ENCODE peak calls at places on chromosome 16, in six cellular contexts. One of them, this sample, is unnamed.

GRCh38 chr16:59905628-59906027 is 1171.5 kb upstream of the GOT2 start:
- DNase-seq in NB4: no peak
- DNase-seq in epithelial cell of esophagus: peak; percentile 87
- DNase-seq in mesothelial cell of epicardium: no peak
- DNase-seq in lung: no peak
- DNase-seq in Calu3: no peak
- DNase-seq in this sample: no peak

GRCh38 chr16:88619859-88620655 is 18.3 kb upstream of the IL17C start:
- DNase-seq in NB4: no peak
- DNase-seq in epithelial cell of esophagus: no peak
- DNase-seq in mesothelial cell of epicardium: no peak
- DNase-seq in lung: no peak
- DNase-seq in Calu3: no peak
- DNase-seq in this sample: no peak

GRCh38 chr16:77780378-77780837 is 8.0 kb upstream of the VAT1L start:
- DNase-seq in NB4: no peak
- DNase-seq in epithelial cell of esophagus: peak; percentile 81
- DNase-seq in mesothelial cell of epicardium: no peak
- DNase-seq in lung: no peak
- DNase-seq in Calu3: no peak
- DNase-seq in this sample: no peak

GRCh38 chr16:84198401-84198800 is 7.4 kb downstream of the ADAD2 start:
- DNase-seq in NB4: peak; percentile 43
- DNase-seq in epithelial cell of esophagus: peak; percentile 71
- DNase-seq in mesothelial cell of epicardium: no peak
- DNase-seq in lung: no peak
- DNase-seq in Calu3: no peak
- DNase-seq in this sample: no peak

GRCh38 chr16:56424791-56425438 is 430 bp downstream of the AMFR start:
- DNase-seq in NB4: peak; percentile 42
- DNase-seq in epithelial cell of esophagus: peak; percentile 17
- DNase-seq in mesothelial cell of epicardium: peak; percentile 31
- DNase-seq in lung: no peak
- DNase-seq in Calu3: peak; percentile 40
- DNase-seq in this sample: no peak

GRCh38 chr16:85555549-85556455 is 57.3 kb upstream of the GSE1 start:
- DNase-seq in NB4: peak; percentile 61
- DNase-seq in epithelial cell of esophagus: no peak
- DNase-seq in mesothelial cell of epicardium: no peak
- DNase-seq in lung: peak; percentile 62
- DNase-seq in Calu3: no peak
- DNase-seq in this sample: no peak

GRCh38 chr16:27977966-27978365 is 85.5 kb downstream of the GSG1L start:
- DNase-seq in NB4: no peak
- DNase-seq in epithelial cell of esophagus: no peak
- DNase-seq in mesothelial cell of epicardium: no peak
- DNase-seq in lung: no peak
- DNase-seq in Calu3: no peak
- DNase-seq in this sample: no peak

GRCh38 chr16:57297856-57298255 is 13.4 kb upstream of the PLLP start:
- DNase-seq in NB4: peak; percentile 75
- DNase-seq in epithelial cell of esophagus: no peak
- DNase-seq in mesothelial cell of epicardium: no peak
- DNase-seq in lung: no peak
- DNase-seq in Calu3: no peak
- DNase-seq in this sample: no peak

GRCh38 chr16:2904922-2905240 is 6.8 kb upstream of the FLYWCH1 start:
- DNase-seq in NB4: no peak
- DNase-seq in epithelial cell of esophagus: no peak
- DNase-seq in mesothelial cell of epicardium: no peak
- DNase-seq in lung: no peak
- DNase-seq in Calu3: peak; percentile 42
- DNase-seq in this sample: no peak

GRCh38 chr16:77898671-77899211 is 110.4 kb downstream of the VAT1L start:
- DNase-seq in NB4: no peak
- DNase-seq in epithelial cell of esophagus: no peak
- DNase-seq in mesothelial cell of epicardium: no peak
- DNase-seq in lung: no peak
- DNase-seq in Calu3: no peak
- DNase-seq in this sample: no peak

GRCh38 chr16:23072084-23072599 is 77.1 kb downstream of the USP31 start:
- DNase-seq in NB4: no peak
- DNase-seq in epithelial cell of esophagus: peak; percentile 87
- DNase-seq in mesothelial cell of epicardium: no peak
- DNase-seq in lung: no peak
- DNase-seq in Calu3: peak; percentile 61
- DNase-seq in this sample: peak; percentile 84

GRCh38 chr16:46848768-46849764 is 18.1 kb upstream of the C16orf87 start:
- DNase-seq in NB4: no peak
- DNase-seq in epithelial cell of esophagus: no peak
- DNase-seq in mesothelial cell of epicardium: no peak
- DNase-seq in lung: no peak
- DNase-seq in Calu3: no peak
- DNase-seq in this sample: no peak

GRCh38 chr16:76681296-76681695 is 404.1 kb downstream of the CNTNAP4 start:
- DNase-seq in NB4: no peak
- DNase-seq in epithelial cell of esophagus: no peak
- DNase-seq in mesothelial cell of epicardium: no peak
- DNase-seq in lung: no peak
- DNase-seq in Calu3: no peak
- DNase-seq in this sample: no peak

GRCh38 chr16:68365167-68365817 is 54.5 kb downstream of the PRMT7 start:
- DNase-seq in NB4: peak; percentile 88
- DNase-seq in epithelial cell of esophagus: no peak
- DNase-seq in mesothelial cell of epicardium: no peak
- DNase-seq in lung: no peak
- DNase-seq in Calu3: no peak
- DNase-seq in this sample: no peak

GRCh38 chr16:1815461-1815860 is 11.2 kb downstream of the HAGH start:
- DNase-seq in NB4: no peak
- DNase-seq in epithelial cell of esophagus: no peak
- DNase-seq in mesothelial cell of epicardium: no peak
- DNase-seq in lung: no peak
- DNase-seq in Calu3: no peak
- DNase-seq in this sample: no peak

GRCh38 chr16:68768170-68768569 is 31.1 kb downstream of the CDH1 start:
- DNase-seq in NB4: no peak
- DNase-seq in epithelial cell of esophagus: no peak
- DNase-seq in mesothelial cell of epicardium: no peak
- DNase-seq in lung: no peak
- DNase-seq in Calu3: no peak
- DNase-seq in this sample: no peak

GRCh38 chr16:5041604-5042133 is 7.9 kb upstream of the NAGPA start:
- DNase-seq in NB4: no peak
- DNase-seq in epithelial cell of esophagus: peak; percentile 84
- DNase-seq in mesothelial cell of epicardium: no peak
- DNase-seq in lung: no peak
- DNase-seq in Calu3: no peak
- DNase-seq in this sample: no peak

GRCh38 chr16:67241008-67241900 is 6.0 kb downstream of the FHOD1 start:
- DNase-seq in NB4: no peak
- DNase-seq in epithelial cell of esophagus: peak; percentile 80
- DNase-seq in mesothelial cell of epicardium: no peak
- DNase-seq in lung: peak; percentile 87
- DNase-seq in Calu3: peak; percentile 43
- DNase-seq in this sample: peak; percentile 83

GRCh38 chr16:31880322-31880979 is 6.8 kb downstream of the ZNF267 start:
- DNase-seq in NB4: peak; percentile 89
- DNase-seq in epithelial cell of esophagus: peak; percentile 65
- DNase-seq in mesothelial cell of epicardium: no peak
- DNase-seq in lung: no peak
- DNase-seq in Calu3: peak; percentile 23
- DNase-seq in this sample: no peak

GRCh38 chr16:67561824-67562525 is 351 bp upstream of the CTCF start:
- DNase-seq in NB4: peak; percentile 99
- DNase-seq in epithelial cell of esophagus: peak; percentile 98
- DNase-seq in mesothelial cell of epicardium: peak; percentile 95
- DNase-seq in lung: peak; percentile 97
- DNase-seq in Calu3: peak; percentile 97
- DNase-seq in this sample: peak; percentile 96

GRCh38 chr16:17205279-17206139 is 265.3 kb downstream of the XYLT1 start:
- DNase-seq in NB4: no peak
- DNase-seq in epithelial cell of esophagus: no peak
- DNase-seq in mesothelial cell of epicardium: no peak
- DNase-seq in lung: no peak
- DNase-seq in Calu3: peak; percentile 34
- DNase-seq in this sample: no peak

GRCh38 chr16:16890964-16891363 is 512.0 kb downstream of the NPIPA7 start:
- DNase-seq in NB4: no peak
- DNase-seq in epithelial cell of esophagus: no peak
- DNase-seq in mesothelial cell of epicardium: no peak
- DNase-seq in lung: no peak
- DNase-seq in Calu3: no peak
- DNase-seq in this sample: no peak